ENCODE peak calls at places on chromosomes 12 and 14, in seven cellular contexts. P is gastrocnemius medialis, K is heart left ventricle, W is IMR-90, F is upper lobe of left lung, E is omental fat pad, Q is HCT116. C is an unnamed sample.

GRCh38 chr12:11724888-11725310 is 75.4 kb downstream of the ETV6 start:
- ATAC-seq in P (no peak), K (peak), W (no peak), F (peak), E (peak), Q (no peak), C (no peak)

GRCh38 chr12:93682846-93683261 is 5.7 kb downstream of the CRADD start:
- ATAC-seq in P (peak), K (peak), W (no peak), F (peak), E (no peak), Q (no peak), C (peak)

GRCh38 chr12:70719084-70719483 is 81.9 kb upstream of the PTPRB start:
- ATAC-seq in P (peak), K (peak), W (no peak), F (no peak), E (no peak), Q (no peak), C (peak)

GRCh38 chr12:121253638-121254335 is 42.7 kb downstream of the CAMKK2 start:
- ATAC-seq in P (no peak), K (no peak), W (no peak), F (no peak), E (no peak), Q (no peak), C (no peak)

GRCh38 chr12:54418441-54419087 is 502 bp downstream of the ITGA5 start:
- ATAC-seq in P (no peak), K (no peak), W (peak), F (peak), E (no peak), Q (peak), C (no peak)

GRCh38 chr12:49428652-49429549 is 61.6 kb downstream of the SPATS2 start:
- ATAC-seq in P (peak), K (no peak), W (peak), F (peak), E (peak), Q (peak), C (no peak)

GRCh38 chr14:54902521-54903420 is at the start of gene GCH1:
- ATAC-seq in P (peak), K (peak), W (peak), F (peak), E (peak), Q (peak), C (peak)

GRCh38 chr12:42698213-42698612 is 108.7 kb upstream of the PRICKLE1 start:
- ATAC-seq in P (peak), K (peak), W (no peak), F (peak), E (peak), Q (no peak), C (peak)

GRCh38 chr14:90577661-90578282 is 180.9 kb downstream of the CALM1 start:
- ATAC-seq in P (peak), K (peak), W (no peak), F (no peak), E (no peak), Q (no peak), C (no peak)

GRCh38 chr14:63454863-63455622 is 88.1 kb downstream of the PPP2R5E start:
- ATAC-seq in P (no peak), K (peak), W (peak), F (peak), E (no peak), Q (no peak), C (no peak)

GRCh38 chr14:87805315-87805723 is 187.7 kb downstream of the GALC start:
- ATAC-seq in P (no peak), K (peak), W (no peak), F (peak), E (peak), Q (peak), C (no peak)

GRCh38 chr12:38771871-38772270 is 133.5 kb downstream of the CPNE8 start:
- ATAC-seq in P (no peak), K (no peak), W (no peak), F (no peak), E (no peak), Q (no peak), C (no peak)

GRCh38 chr12:49974231-49974675 is 1.5 kb downstream of the AQP6 start:
- ATAC-seq in P (peak), K (peak), W (peak), F (peak), E (peak), Q (peak), C (peak)

GRCh38 chr12:62725781-62726180 is 209.2 kb downstream of the PPM1H start:
- ATAC-seq in P (no peak), K (no peak), W (no peak), F (no peak), E (no peak), Q (no peak), C (no peak)

GRCh38 chr12:48216785-48217184 is 13.7 kb upstream of the OR10AD1 start:
- ATAC-seq in P (peak), K (peak), W (no peak), F (peak), E (no peak), Q (no peak), C (no peak)

GRCh38 chr12:130131025-130131424 is 31.2 kb upstream of the FZD10 start:
- ATAC-seq in P (no peak), K (no peak), W (no peak), F (no peak), E (no peak), Q (no peak), C (no peak)

GRCh38 chr12:82350161-82350560 is 8.0 kb downstream of the CCDC59 start:
- ATAC-seq in P (no peak), K (no peak), W (no peak), F (no peak), E (no peak), Q (no peak), C (no peak)

GRCh38 chr12:121678721-121679300 is 9.4 kb upstream of the MORN3 start:
- ATAC-seq in P (no peak), K (no peak), W (peak), F (no peak), E (no peak), Q (no peak), C (no peak)

GRCh38 chr14:56676042-56676441 is 96.4 kb downstream of the TMEM260 start:
- ATAC-seq in P (no peak), K (no peak), W (no peak), F (peak), E (no peak), Q (no peak), C (no peak)

GRCh38 chr12:49618576-49618975 is 4.8 kb upstream of the PRPF40B start:
- ATAC-seq in P (no peak), K (no peak), W (no peak), F (no peak), E (no peak), Q (no peak), C (no peak)

GRCh38 chr14:32906672-32907071 is 32.0 kb upstream of the NPAS3 start:
- ATAC-seq in P (no peak), K (no peak), W (no peak), F (no peak), E (no peak), Q (no peak), C (no peak)

GRCh38 chr14:75884198-75884611 is 97.6 kb downstream of the TGFB3 start:
- ATAC-seq in P (no peak), K (peak), W (peak), F (peak), E (no peak), Q (peak), C (no peak)

GRCh38 chr14:74568896-74569295 is 43.1 kb downstream of the LTBP2 start:
- ATAC-seq in P (no peak), K (peak), W (no peak), F (peak), E (no peak), Q (no peak), C (no peak)

GRCh38 chr12:94140556-94140955 is 7.8 kb upstream of the PLXNC1 start:
- ATAC-seq in P (no peak), K (peak), W (no peak), F (peak), E (no peak), Q (peak), C (no peak)

DNA sequence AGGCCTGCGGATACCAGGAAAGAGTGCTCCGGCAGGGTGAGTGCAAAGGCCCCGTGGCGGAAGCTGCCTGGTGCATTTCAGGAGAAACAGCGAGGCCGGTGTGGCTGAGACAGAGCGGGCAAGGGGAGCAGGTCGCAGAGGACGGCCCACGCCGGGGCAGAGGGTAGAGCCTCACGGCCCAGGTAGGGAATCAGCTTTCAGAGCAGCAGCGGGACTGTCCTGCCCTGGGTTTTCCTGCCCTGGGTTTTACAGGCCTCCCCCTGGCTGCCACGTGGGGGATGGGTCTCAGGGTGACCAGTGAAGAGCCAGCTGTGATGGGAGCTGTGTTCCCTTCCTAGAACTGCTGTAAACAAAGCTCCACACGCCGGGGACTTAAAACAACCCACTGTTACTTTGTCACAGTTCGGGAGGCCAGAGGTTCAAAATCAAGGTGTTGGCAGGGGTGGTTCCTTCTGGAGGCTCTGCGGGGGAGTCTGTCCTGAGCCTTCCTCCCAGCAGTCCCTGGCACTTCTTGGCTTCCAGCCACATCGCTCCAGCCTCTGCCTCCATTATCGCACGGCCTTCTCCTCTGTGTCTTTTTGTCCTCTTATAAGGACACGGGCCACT is 10.4 kb downstream of the NCOR2 start:
- ATAC-seq in P (no peak), K (no peak), W (peak), F (no peak), E (no peak), Q (no peak), C (no peak)
- TF ChIP-seq CTCF in P (no peak), K (no peak), W (no peak), F (no peak), E (no peak), Q (no peak), C (no peak)

DNA sequence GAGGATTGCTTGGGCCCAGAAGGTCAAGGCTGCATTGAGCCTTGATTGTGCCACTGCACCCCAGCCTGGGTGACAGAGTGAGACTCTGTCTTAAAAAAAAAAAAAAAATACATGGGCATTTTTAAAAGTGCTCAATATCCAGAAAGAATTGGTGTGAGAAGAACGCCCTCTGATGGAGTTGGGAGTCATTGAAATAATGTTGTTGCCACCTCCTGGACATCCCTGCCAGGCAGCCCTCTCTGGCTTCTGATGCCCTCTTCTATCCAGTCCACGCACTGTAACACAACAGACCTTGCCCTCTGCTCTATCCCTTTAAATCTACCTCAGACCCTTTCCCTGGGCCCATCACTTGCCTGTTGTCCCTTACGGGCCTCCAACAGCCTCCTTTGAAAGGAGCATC is 4.9 kb downstream of the PTGDR start:
- ATAC-seq in P (no peak), K (no peak), W (peak), F (no peak), E (no peak), Q (peak), C (no peak)
- TF ChIP-seq CTCF in P (no peak), K (no peak), W (peak), F (no peak), E (no peak), Q (peak), C (no peak)

DNA sequence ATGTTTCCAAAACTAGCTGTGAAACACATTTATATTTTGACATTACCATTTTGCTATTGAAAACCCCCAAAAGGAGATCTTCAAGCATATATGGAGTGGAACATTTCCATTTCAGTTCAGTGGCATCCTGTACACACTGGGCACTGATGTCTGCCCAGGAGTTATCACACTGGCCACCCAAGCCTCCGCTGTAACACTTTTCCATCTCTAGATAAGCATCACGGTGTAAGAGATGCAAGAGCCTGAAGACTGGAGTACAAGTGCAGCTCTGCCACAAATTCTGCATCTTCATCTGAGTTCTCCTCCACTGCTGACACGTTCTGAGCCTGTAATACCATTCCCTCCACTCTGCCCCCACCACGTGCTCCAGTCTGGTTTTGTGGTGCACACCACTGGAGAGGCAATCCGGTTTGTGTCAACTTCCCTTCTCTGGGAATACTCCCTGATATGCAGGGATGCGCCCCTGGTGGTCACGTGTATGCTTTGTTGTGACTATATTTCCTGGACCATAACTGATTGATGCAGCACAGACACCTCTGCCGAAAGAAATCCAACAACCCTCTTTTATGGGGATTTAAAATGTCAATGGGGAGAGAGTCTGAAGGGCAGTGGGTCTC is 12.7 kb downstream of the SPTLC2 start:
- ATAC-seq in P (no peak), K (peak), W (no peak), F (peak), E (no peak), Q (peak), C (no peak)
- TF ChIP-seq CTCF in P (no peak), K (peak), W (no peak), F (no peak), E (no peak), Q (peak), C (no peak)

GRCh38 chr14:51365241-51365940 is 125.3 kb downstream of the TMX1 start:
- ATAC-seq in P (no peak), K (no peak), W (no peak), F (no peak), E (no peak), Q (no peak), C (no peak)

GRCh38 chr14:51370758-51371386 is 130.8 kb downstream of the TMX1 start:
- ATAC-seq in P (no peak), K (no peak), W (no peak), F (no peak), E (no peak), Q (no peak), C (no peak)

GRCh38 chr14:51368721-51369163 is 128.7 kb downstream of the TMX1 start:
- ATAC-seq in P (peak), K (peak), W (peak), F (peak), E (no peak), Q (no peak), C (peak)

GRCh38 chr14:51367600-51367931 is 127.5 kb downstream of the TMX1 start:
- ATAC-seq in P (no peak), K (no peak), W (peak), F (peak), E (no peak), Q (no peak), C (peak)

GRCh38 chr14:51369814-51370213 is 129.8 kb downstream of the TMX1 start:
- ATAC-seq in P (no peak), K (no peak), W (no peak), F (no peak), E (no peak), Q (peak), C (no peak)
- TF ChIP-seq CTCF in P (no peak), K (peak), W (no peak), F (peak), E (no peak), Q (peak), C (no peak)

C was measured in gastroesophageal sphincter.